ENCODE peak calls at places on chromosomes 11 and 22, in nine cellular contexts. D, M, Q, K, H, V, F, J and P are unnamed samples.

GRCh38 chr11:66693356-66694055 is 15.8 kb upstream of the RBM4B start:
- DNase-seq in D (no peak), M (no peak), Q (no peak), K (no peak), H (no peak), V (no peak), F (no peak), J (no peak), P (no peak)

GRCh38 chr11:5631969-5632635 is 7.3 kb downstream of the TRIM34 start:
- DNase-seq in D (no peak), M (peak; percentile 53), Q (no peak), K (no peak), H (no peak), V (no peak), F (no peak), J (no peak), P (no peak)

GRCh38 chr11:92554662-92555061 is 330.0 kb downstream of the FAT3 start:
- DNase-seq in D (no peak), M (no peak), Q (no peak), K (no peak), H (no peak), V (no peak), F (no peak), J (no peak), P (no peak)

GRCh38 chr22:49838771-49839717 is 11.4 kb upstream of the BRD1 start:
- DNase-seq in D (no peak), M (no peak), Q (peak; percentile 37), K (peak; percentile 75), H (peak; percentile 95), V (no peak), F (peak; percentile 75), J (no peak), P (peak; percentile 91)

GRCh38 chr11:79121351-79121750 is 319.5 kb downstream of the TENM4 start:
- DNase-seq in D (no peak), M (peak; percentile 30), Q (peak; percentile 31), K (no peak), H (no peak), V (no peak), F (no peak), J (no peak), P (no peak)

GRCh38 chr11:108897071-108897481 is 232.2 kb downstream of the DDX10 start:
- DNase-seq in D (no peak), M (no peak), Q (peak; percentile 54), K (no peak), H (no peak), V (no peak), F (no peak), J (no peak), P (no peak)

GRCh38 chr11:43758942-43759341 is 78.4 kb downstream of the HSD17B12 start:
- DNase-seq in D (no peak), M (no peak), Q (no peak), K (no peak), H (no peak), V (no peak), F (no peak), J (no peak), P (no peak)

GRCh38 chr11:127574528-127574927 is 574.0 kb upstream of the KIRREL3 start:
- DNase-seq in D (no peak), M (peak; percentile 18), Q (no peak), K (no peak), H (no peak), V (no peak), F (peak; percentile 62), J (no peak), P (no peak)

GRCh38 chr11:124875943-124876817 is 10.9 kb downstream of the ROBO3 start:
- DNase-seq in D (peak; percentile 87), M (peak; percentile 89), Q (peak; percentile 96), K (peak; percentile 67), H (peak; percentile 82), V (peak; percentile 89), F (peak; percentile 97), J (peak; percentile 87), P (peak; percentile 58)

DNA sequence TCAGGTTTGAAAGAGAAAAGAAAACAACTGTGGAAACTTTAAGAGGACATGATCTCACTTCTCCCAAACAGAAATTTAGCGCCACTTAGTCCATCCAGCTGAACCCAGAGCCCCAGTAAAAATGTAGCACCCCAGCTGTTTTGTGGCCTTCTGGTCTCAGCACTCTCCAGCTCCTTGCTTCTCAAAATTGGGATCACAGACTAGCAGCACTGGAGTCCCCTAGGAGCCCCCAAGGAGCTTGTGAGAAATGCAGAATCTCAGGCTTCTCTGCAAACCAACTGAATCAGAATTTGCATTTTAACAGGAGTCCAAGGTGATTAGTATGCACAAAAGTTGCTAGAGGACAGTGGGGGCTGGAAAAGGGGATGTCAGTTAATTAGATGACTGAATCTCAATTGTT is 89.8 kb upstream of the FIBIN start:
- DNase-seq in D (no peak), M (no peak), Q (peak; percentile 28), K (no peak), H (no peak), V (no peak), F (peak; percentile 63), J (no peak), P (no peak)
- H3K9me3 ChIP-seq in D (no peaks in the 10 kb centered on the region), M (no peaks in the 10 kb centered on the region), Q (no peaks in the 10 kb centered on the region), K (no peaks in the 10 kb centered on the region), H (no peaks in the 10 kb centered on the region), V (no peaks in the 10 kb centered on the region), F (no peaks in the 10 kb centered on the region), J (no peaks in the 10 kb centered on the region), P (no peaks in the 10 kb centered on the region)

GRCh38 chr11:133605493-133605892 is 73.2 kb upstream of the OPCML start:
- DNase-seq in D (no peak), M (no peak), Q (no peak), K (no peak), H (no peak), V (no peak), F (no peak), J (no peak), P (no peak)
- H3K9me3 ChIP-seq in D (no peaks in the 10 kb centered on the region), M (no peaks in the 10 kb centered on the region), Q (peaks cover 5% of the 10 kb centered on the region), K (no peaks in the 10 kb centered on the region), H (no peaks in the 10 kb centered on the region), V (peaks cover 9% of the 10 kb centered on the region), F (peaks cover 9% of the 10 kb centered on the region), J (no peaks in the 10 kb centered on the region), P (no peaks in the 10 kb centered on the region)

GRCh38 chr11:98732947-98733346 is 287.8 kb upstream of the CNTN5 start:
- DNase-seq in D (no peak), M (no peak), Q (no peak), K (no peak), H (no peak), V (no peak), F (no peak), J (no peak), P (no peak)

GRCh38 chr11:98740335-98740734 is 280.4 kb upstream of the CNTN5 start:
- DNase-seq in D (no peak), M (no peak), Q (no peak), K (no peak), H (no peak), V (no peak), F (no peak), J (no peak), P (no peak)

GRCh38 chr11:98736813-98737212 is 283.9 kb upstream of the CNTN5 start:
- DNase-seq in D (no peak), M (no peak), Q (no peak), K (no peak), H (no peak), V (no peak), F (peak; percentile 47), J (no peak), P (no peak)

GRCh38 chr11:98729118-98729517 is 291.6 kb upstream of the CNTN5 start:
- DNase-seq in D (no peak), M (no peak), Q (no peak), K (no peak), H (no peak), V (no peak), F (no peak), J (no peak), P (no peak)

GRCh38 chr11:98734686-98735085 is 286.1 kb upstream of the CNTN5 start:
- DNase-seq in D (no peak), M (no peak), Q (no peak), K (no peak), H (no peak), V (no peak), F (no peak), J (no peak), P (no peak)
- H3K9me3 ChIP-seq in D (no peaks in the 10 kb centered on the region), M (no peaks in the 10 kb centered on the region), Q (no peaks in the 10 kb centered on the region), K (no peaks in the 10 kb centered on the region), H (no peaks in the 10 kb centered on the region), V (no peaks in the 10 kb centered on the region), F (no peaks in the 10 kb centered on the region), J (no peaks in the 10 kb centered on the region), P (peaks cover 10% of the 10 kb centered on the region)

GRCh38 chr22:48429621-48430020 is 1398.1 kb downstream of the BRD1 start:
- DNase-seq in D (no peak), M (no peak), Q (no peak), K (no peak), H (no peak), V (no peak), F (no peak), J (no peak), P (no peak)
- H3K9me3 ChIP-seq in D (no peaks in the 10 kb centered on the region), M (no peaks in the 10 kb centered on the region), Q (no peaks in the 10 kb centered on the region), K (no peaks in the 10 kb centered on the region), H (no peaks in the 10 kb centered on the region), V (no peaks in the 10 kb centered on the region), F (no peaks in the 10 kb centered on the region), J (no peaks in the 10 kb centered on the region), P (no peaks in the 10 kb centered on the region)

GRCh38 chr22:47965896-47966295 is 1203.4 kb downstream of the TBC1D22A start:
- DNase-seq in D (no peak), M (no peak), Q (no peak), K (no peak), H (no peak), V (no peak), F (no peak), J (no peak), P (no peak)

GRCh38 chr22:47966316-47966715 is 1203.9 kb downstream of the TBC1D22A start:
- DNase-seq in D (no peak), M (no peak), Q (no peak), K (no peak), H (no peak), V (no peak), F (no peak), J (no peak), P (no peak)

GRCh38 chr22:47963660-47964059 is 1201.2 kb downstream of the TBC1D22A start:
- DNase-seq in D (no peak), M (no peak), Q (no peak), K (no peak), H (no peak), V (no peak), F (no peak), J (no peak), P (no peak)

GRCh38 chr22:47965066-47965465 is 1202.6 kb downstream of the TBC1D22A start:
- DNase-seq in D (no peak), M (no peak), Q (no peak), K (no peak), H (no peak), V (no peak), F (no peak), J (no peak), P (no peak)

DNA sequence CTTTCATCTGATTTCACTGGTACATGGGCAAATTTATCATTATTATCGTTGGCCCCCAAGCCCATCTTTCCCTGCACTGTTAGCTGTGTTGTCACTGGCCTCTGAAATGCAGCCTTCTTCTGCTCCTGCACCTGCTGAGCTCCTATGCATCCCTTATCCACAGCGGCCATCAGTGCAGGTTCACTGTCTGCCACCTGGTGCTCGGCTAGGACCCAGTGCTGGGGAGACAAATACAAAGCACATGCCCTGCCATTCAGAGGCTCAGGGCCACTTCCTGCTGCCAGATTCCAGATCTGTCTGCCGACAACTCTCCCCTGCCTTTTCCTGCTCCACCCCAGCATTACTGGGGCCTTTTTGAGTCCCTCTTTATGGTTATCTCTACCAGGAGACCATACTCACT is 1205.4 kb downstream of the TBC1D22A start:
- DNase-seq in D (no peak), M (no peak), Q (no peak), K (no peak), H (no peak), V (no peak), F (no peak), J (no peak), P (no peak)
- H3K9me3 ChIP-seq in D (no peaks in the 10 kb centered on the region), M (peaks cover 3% of the 10 kb centered on the region), Q (no peaks in the 10 kb centered on the region), K (no peaks in the 10 kb centered on the region), H (no peaks in the 10 kb centered on the region), V (no peaks in the 10 kb centered on the region), F (peaks cover 2% of the 10 kb centered on the region), J (no peaks in the 10 kb centered on the region), P (no peaks in the 10 kb centered on the region)